ENCODE peak calls at places on chromosome 5, in eight cellular contexts. S is progenitor cell of endocrine pancreas; M is lung; F is HL-60; N is psoas muscle; V is GM12865; Y is CD4-positive, alpha-beta T cell; U is mesothelial cell of epicardium. G is an unnamed sample.

GRCh38 chr5:141834331-141834730 is 43.9 kb downstream of the PCDH1 start:
- DNase-seq in F (no peak), N (no peak), S (no peak), Y (no peak), V (no peak), U (no peak), M (no peak), G (no peak)

GRCh38 chr5:38755171-38755570 is 90.6 kb upstream of the OSMR start:
- DNase-seq in M (no peak), F (no peak), U (no peak), N (no peak), S (no peak), V (no peak), Y (no peak), G (no peak)

GRCh38 chr5:131974956-131975726 is 29.7 kb upstream of the MEIKIN start:
- DNase-seq in V (no peak), M (no peak), U (no peak), Y (peak), N (no peak), F (no peak), S (no peak), G (no peak)

GRCh38 chr5:124264499-124264898 is 481.9 kb downstream of the ZNF608 start:
- DNase-seq in N (no peak), U (no peak), V (no peak), F (no peak), Y (no peak), S (no peak), M (no peak), G (no peak)

GRCh38 chr5:21806943-21807342 is 1046.2 kb downstream of the CDH12 start:
- DNase-seq in Y (no peak), N (no peak), U (no peak), F (no peak), S (no peak), V (no peak), M (no peak), G (peak)

GRCh38 chr5:178350361-178351220 is 118.0 kb upstream of the PHYKPL start:
- DNase-seq in N (peak), M (no peak), U (no peak), F (peak), S (no peak), V (no peak), Y (no peak), G (no peak)

GRCh38 chr5:55031492-55031891 is 7.4 kb downstream of the GZMK start:
- DNase-seq in S (no peak), M (no peak), V (no peak), Y (no peak), F (no peak), U (no peak), N (no peak), G (no peak)

GRCh38 chr5:170307575-170308465 is 10.2 kb upstream of the LCP2 start:
- DNase-seq in U (no peak), V (peak), F (peak), M (peak), Y (no peak), S (no peak), N (peak), G (peak)

GRCh38 chr5:176818391-176819098 is 8.2 kb downstream of the UNC5A start:
- DNase-seq in N (no peak), F (peak), Y (no peak), V (no peak), M (no peak), S (no peak), U (no peak), G (no peak)

GRCh38 chr5:56123531-56124243 is 109.4 kb downstream of the ANKRD55 start:
- DNase-seq in N (no peak), Y (no peak), V (no peak), M (peak), F (no peak), S (no peak), U (no peak), G (peak)

GRCh38 chr5:10701567-10702039 is 59.4 kb downstream of the DAP start:
- DNase-seq in F (peak), N (no peak), Y (no peak), S (peak), U (no peak), V (peak), M (peak), G (no peak)

GRCh38 chr5:178306430-178307225 is 74.0 kb upstream of the PHYKPL start:
- DNase-seq in N (peak), F (no peak), S (no peak), V (no peak), Y (no peak), U (peak), M (no peak), G (no peak)

GRCh38 chr5:179762079-179762780 is 29.6 kb downstream of the MAML1 start:
- DNase-seq in F (peak), V (peak), S (no peak), Y (no peak), U (no peak), N (peak), M (no peak), G (no peak)

GRCh38 chr5:176687247-176687646 is 40.0 kb downstream of the TSPAN17 start:
- DNase-seq in V (no peak), N (no peak), S (no peak), Y (no peak), F (no peak), M (no peak), U (no peak), G (no peak)

GRCh38 chr5:34891981-34892380 is 23.3 kb downstream of the RAD1 start:
- DNase-seq in N (no peak), U (no peak), F (no peak), V (no peak), Y (no peak), M (no peak), S (no peak), G (no peak)

GRCh38 chr5:115551415-115551814 is 6.8 kb upstream of the FEM1C start:
- DNase-seq in Y (no peak), N (no peak), M (no peak), S (no peak), V (peak), U (no peak), F (no peak), G (no peak)

GRCh38 chr5:115545065-115545882 is 699 bp upstream of the FEM1C start:
- DNase-seq in S (no peak), U (no peak), N (no peak), M (no peak), V (no peak), Y (no peak), F (no peak), G (no peak)

GRCh38 chr5:115553082-115553481 is 8.5 kb upstream of the FEM1C start:
- DNase-seq in N (no peak), M (no peak), F (no peak), V (no peak), S (no peak), Y (no peak), U (no peak), G (no peak)

GRCh38 chr5:115548683-115549082 is 4.1 kb upstream of the FEM1C start:
- DNase-seq in V (no peak), U (no peak), Y (no peak), F (no peak), M (no peak), N (no peak), S (no peak), G (no peak)

DNA sequence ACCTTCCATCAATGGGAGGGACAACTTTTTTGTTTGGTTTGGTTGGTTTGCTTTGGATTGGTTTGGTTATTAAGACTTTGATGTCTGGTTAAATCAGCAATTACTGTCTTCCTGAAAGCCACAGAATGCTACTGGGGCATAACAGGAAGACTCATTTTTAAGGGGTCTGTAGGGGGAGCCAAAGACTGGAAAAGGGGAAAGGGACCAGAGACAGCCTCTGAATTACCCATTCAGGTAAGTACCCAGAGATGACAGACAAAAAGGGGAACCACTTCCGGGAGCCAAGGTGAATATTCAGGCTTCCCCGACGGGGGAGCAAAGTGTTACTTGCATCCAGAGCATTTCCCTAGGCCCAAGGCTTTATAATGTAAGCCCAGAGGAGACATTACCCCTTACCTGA is 4.6 kb upstream of the FEM1C start:
- DNase-seq in Y (no peak), V (peak), S (no peak), N (no peak), F (no peak), M (no peak), U (no peak), G (no peak)
- TF ChIP-seq CTCF in Y (no peak), V (peak), S (peak), N (no peak), F (no peak), M (no peak), U (no peak), G (no peak)

GRCh38 chr5:172010278-172010677 is 3.8 kb upstream of the FBXW11 start:
- DNase-seq in F (no peak), N (no peak), Y (no peak), U (no peak), S (no peak), V (no peak), M (no peak), G (no peak)
- TF ChIP-seq CTCF in F (no peak), N (no peak), Y (no peak), U (no peak), S (no peak), V (peak), M (no peak), G (no peak)

GRCh38 chr5:139841549-139841948 is 45.9 kb downstream of the PSD2 start:
- DNase-seq in F (no peak), S (no peak), Y (no peak), M (no peak), U (no peak), N (no peak), V (no peak), G (no peak)
- TF ChIP-seq CTCF in F (no peak), S (no peak), Y (no peak), M (no peak), U (no peak), N (no peak), V (no peak), G (no peak)

GRCh38 chr5:137735531-137736284 is at the start of gene KLHL3:
- DNase-seq in M (peak), N (peak), Y (peak), U (peak), V (peak), S (peak), F (no peak), G (no peak)
- TF ChIP-seq CTCF in M (no peak), N (no peak), Y (no peak), U (no peak), V (no peak), S (peak), F (no peak), G (no peak)

DNA sequence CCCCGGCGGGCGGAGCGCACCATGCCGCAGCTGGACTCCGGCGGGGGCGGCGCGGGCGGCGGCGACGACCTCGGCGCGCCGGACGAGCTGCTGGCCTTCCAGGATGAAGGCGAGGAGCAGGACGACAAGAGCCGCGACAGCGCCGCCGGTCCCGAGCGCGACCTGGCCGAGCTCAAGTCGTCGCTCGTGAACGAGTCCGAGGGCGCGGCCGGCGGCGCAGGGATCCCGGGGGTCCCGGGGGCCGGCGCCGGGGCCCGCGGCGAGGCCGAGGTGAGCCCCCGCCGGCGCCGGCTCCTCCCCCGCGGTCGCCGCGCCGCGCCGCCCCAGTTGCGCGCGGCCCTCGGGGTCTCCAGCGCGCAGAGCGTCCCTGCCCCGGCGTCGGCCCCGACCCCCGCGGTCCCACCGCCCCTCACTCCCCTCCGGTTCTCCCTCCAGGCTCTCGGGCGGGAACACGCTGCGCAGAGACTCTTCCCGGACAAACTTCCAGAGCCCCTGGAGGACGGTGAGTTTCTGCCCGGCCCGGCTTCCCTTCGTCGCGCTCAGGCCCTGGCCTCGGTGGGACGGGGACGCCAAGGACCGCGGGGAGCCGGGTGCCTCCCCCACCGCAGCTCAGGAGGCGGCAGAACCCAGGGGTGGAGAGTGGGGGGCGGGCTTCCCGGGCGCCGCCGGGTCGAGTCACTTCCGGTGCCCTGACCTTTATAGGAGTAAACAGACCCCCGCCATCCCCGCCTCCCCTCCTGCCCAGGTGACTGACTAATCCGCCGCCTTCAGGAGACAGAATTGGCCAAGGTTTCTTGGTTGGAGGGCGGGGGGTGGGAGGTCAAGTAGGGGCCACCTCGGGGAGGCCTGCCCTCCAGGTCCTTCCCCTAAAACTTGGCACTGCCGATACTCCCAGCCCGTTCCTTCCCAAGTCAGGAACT is 665 bp downstream of the TCF7 start:
- DNase-seq in M (peak), U (no peak), F (no peak), V (no peak), N (no peak), Y (peak), S (peak), G (no peak)
- TF ChIP-seq CTCF in M (no peak), U (no peak), F (no peak), V (no peak), N (no peak), Y (no peak), S (no peak), G (no peak)

DNA sequence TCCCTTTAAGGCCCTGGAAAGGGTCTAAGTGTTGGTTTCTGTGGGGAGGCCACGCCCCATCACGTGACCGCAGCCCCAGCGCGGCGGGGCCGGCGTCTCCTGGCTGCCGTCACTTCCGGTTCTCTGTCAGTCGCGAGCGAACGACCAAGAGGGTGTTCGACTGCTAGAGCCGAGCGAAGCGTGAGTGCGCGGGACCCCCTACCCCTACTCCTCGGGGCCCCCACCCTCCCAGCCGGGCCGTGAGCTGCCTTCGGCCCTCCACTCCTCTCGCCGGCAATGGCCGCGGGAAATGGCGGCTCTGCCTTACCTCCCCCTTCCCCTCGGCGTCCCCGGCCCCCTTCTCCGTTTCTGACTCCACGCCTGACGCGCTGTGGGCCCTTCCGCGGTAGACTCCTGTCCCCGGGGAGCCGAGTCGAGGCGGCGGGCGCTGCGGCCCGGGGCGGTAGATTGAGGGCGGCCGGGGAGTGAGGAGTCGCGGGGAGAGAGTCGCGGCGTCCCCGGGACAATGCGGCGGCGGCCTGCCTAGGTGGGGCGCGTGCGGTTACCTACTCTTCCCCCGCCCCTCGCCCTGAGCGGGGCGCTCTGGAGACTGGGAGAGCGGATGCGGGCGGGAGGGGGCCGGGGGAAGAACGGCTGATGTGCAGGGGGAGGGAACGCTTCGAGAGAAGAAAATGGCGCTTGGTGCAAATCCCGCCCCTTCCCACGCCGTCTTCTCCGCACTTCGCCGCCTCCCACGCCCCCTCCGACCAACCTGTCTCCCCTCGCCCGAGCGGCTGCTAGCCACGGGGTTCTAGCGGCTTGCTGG is at the start of gene SUB1:
- DNase-seq in Y (peak), V (peak), M (peak), N (peak), F (peak), U (peak), S (peak), G (peak)
- TF ChIP-seq CTCF in Y (no peak), V (no peak), M (no peak), N (no peak), F (no peak), U (no peak), S (no peak), G (no peak)

DNA sequence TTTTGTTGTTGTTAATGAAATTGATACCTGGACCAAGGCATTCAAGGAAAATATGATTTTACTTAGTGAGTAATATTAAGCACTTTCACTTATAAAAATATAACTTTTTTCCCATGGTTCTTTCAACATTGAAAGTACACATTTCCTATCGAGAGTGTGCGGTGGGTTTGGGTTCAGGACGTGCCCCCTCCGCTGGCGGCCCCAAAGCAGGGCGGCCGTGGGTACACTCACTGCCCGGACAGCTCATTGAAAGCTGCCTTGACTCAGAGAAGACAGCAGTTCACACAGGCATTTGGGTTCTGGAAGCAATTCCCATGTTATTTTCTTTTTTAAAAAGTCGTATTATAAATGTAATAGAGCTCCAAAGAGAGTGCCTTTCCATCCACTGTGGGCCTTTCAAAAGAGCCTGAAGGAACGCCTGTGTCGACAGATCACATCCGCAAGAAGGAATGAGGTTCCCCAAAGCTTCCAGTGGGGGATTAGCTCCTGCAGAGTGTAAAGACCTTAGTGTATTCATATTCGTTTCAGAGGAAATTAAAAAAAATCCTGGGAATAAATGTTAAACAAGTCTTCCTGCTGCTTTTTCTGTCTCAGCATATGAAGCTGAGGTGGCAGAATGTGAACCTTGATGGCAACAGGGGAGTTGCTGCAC is 74.3 kb downstream of the PRDM6 start:
- DNase-seq in N (no peak), F (no peak), S (no peak), V (no peak), U (no peak), Y (no peak), M (no peak), G (no peak)
- TF ChIP-seq CTCF in N (no peak), F (no peak), S (no peak), V (no peak), U (no peak), Y (no peak), M (no peak), G (no peak)

GRCh38 chr5:129172561-129172960 is 78.0 kb downstream of the ISOC1 start:
- DNase-seq in Y (no peak), M (no peak), F (no peak), V (no peak), S (no peak), U (no peak), N (no peak), G (no peak)
- TF ChIP-seq CTCF in Y (no peak), M (no peak), F (no peak), V (no peak), S (peak), U (peak), N (no peak), G (no peak)

DNA sequence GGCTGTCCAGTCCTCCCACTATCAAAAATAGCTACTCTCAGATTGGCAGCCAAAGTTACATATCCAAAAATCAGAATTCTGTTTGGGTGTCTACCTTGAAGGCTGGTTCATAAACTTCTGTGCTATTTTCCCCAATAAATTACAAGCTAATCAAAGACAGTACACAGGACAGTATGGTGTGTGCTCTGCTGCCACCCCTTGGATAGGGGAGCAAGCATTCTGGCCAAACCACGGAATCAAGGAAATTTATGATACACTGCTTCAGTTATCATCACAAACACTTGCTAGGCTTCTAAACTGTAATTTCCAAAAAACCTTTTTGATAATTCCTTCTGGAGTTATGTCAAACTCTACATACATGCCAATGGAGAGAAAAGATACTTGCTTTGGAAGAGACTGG is 15.9 kb downstream of the ETF1 start:
- DNase-seq in N (no peak), M (no peak), S (no peak), Y (no peak), U (no peak), F (no peak), V (no peak), G (no peak)
- TF ChIP-seq CTCF in N (no peak), M (no peak), S (no peak), Y (no peak), U (no peak), F (no peak), V (no peak), G (no peak)